ENCODE peak calls at places on chromosomes 11 and 22, in ten cellular contexts. A is CD4-positive, alpha-beta memory T cell; G is LHCN-M2; E is LoVo; T is IMR-90; F is iPS-NIHi11; H is memory B cell; S is OCI-M1; R is dorsolateral prefrontal cortex; X is activated CD8-positive, alpha-beta memory T cell treated with anti-CD3 and anti-CD28 coated beads for 1 hour. D is an unnamed sample.
A peak's percentile ranks its signal among the peaks of the same experiment; 100 is the strongest.

GRCh38 chr22:48957311-48957986 is 870.2 kb downstream of the BRD1 start:
- DNase-seq in T (no peak), H (no peak), F (no peak), A (no peak), X (no peak), E (no peak), R (no peak), G (no peak), S (no peak), D (peak; percentile 31)

GRCh38 chr11:121582296-121582695 is 129.5 kb upstream of the SORL1-AS1 start:
- DNase-seq in F (no peak), G (no peak), E (no peak), R (no peak), A (peak; percentile 36), S (peak; percentile 12), T (no peak), H (no peak), X (no peak), D (no peak)

GRCh38 chr11:120181446-120181992 is 29.3 kb upstream of the OAF start:
- DNase-seq in G (no peak), X (no peak), H (no peak), A (no peak), F (no peak), E (no peak), S (no peak), T (no peak), R (no peak), D (no peak)

GRCh38 chr11:35641206-35641885 is 21.2 kb upstream of the TRIM44 start:
- DNase-seq in G (no peak), S (no peak), R (no peak), X (no peak), H (no peak), E (no peak), T (no peak), F (no peak), A (no peak), D (no peak)

GRCh38 chr11:61082161-61082870 is 20.0 kb upstream of the CD5 start:
- DNase-seq in H (no peak), A (no peak), S (no peak), X (no peak), R (no peak), F (no peak), E (peak; percentile 11), T (no peak), G (no peak), D (no peak)

GRCh38 chr11:17846852-17847453 is 112.4 kb downstream of the KCNC1 start:
- DNase-seq in H (no peak), F (no peak), A (no peak), R (no peak), S (no peak), G (peak; percentile 38), E (no peak), X (no peak), T (peak; percentile 73), D (no peak)

GRCh38 chr22:17733484-17733883 is 40.8 kb downstream of the BID start:
- DNase-seq in T (peak; percentile 64), A (no peak), S (no peak), R (no peak), G (peak; percentile 80), X (no peak), E (no peak), H (no peak), F (no peak), D (no peak)

GRCh38 chr11:6567371-6567745 is 36.1 kb downstream of the RRP8 start:
- DNase-seq in A (no peak), G (no peak), S (no peak), E (no peak), T (no peak), R (no peak), H (no peak), X (no peak), F (no peak), D (no peak)

GRCh38 chr11:71998649-71999310 is at the start of gene IL18BP:
- DNase-seq in E (no peak), A (peak; percentile 46), X (peak; percentile 8), H (peak; percentile 34), R (no peak), F (no peak), T (no peak), G (no peak), S (no peak), D (no peak)

GRCh38 chr22:26017932-26018331 is 151.3 kb upstream of the SEZ6L start:
- DNase-seq in T (no peak), X (no peak), H (no peak), G (no peak), F (no peak), S (no peak), R (no peak), E (no peak), A (no peak), D (no peak)

GRCh38 chr11:36724742-36725387 is 126.8 kb upstream of the RAG2 start:
- DNase-seq in H (no peak), R (no peak), A (no peak), G (no peak), S (peak; percentile 80), X (no peak), F (no peak), T (no peak), E (no peak), D (no peak)

GRCh38 chr22:42317691-42318547 is 47.5 kb upstream of the TCF20 start:
- DNase-seq in H (no peak), E (peak; percentile 56), F (peak; percentile 43), R (peak; percentile 30), A (no peak), S (no peak), G (no peak), X (no peak), T (no peak), D (peak; percentile 71)

GRCh38 chr11:1982908-1983600 is 14.6 kb downstream of the H19 start:
- DNase-seq in T (no peak), X (no peak), E (no peak), R (no peak), G (no peak), S (no peak), H (no peak), F (no peak), A (no peak), D (no peak)

GRCh38 chr11:99522467-99523173 is 501.9 kb downstream of the CNTN5 start:
- DNase-seq in H (no peak), S (no peak), R (no peak), T (peak; percentile 54), F (no peak), G (peak; percentile 48), A (no peak), X (no peak), E (no peak), D (no peak)

D was measured in ureter.